ENCODE peak calls at places on chromosomes 4 and X, in eight cellular contexts. One of them, this sample, is unnamed. For H3K36me3, the result is how much of the 10 kb centered on the place peaks cover.

GRCh38 chr4:51942833-51943215 is 77.3 kb downstream of the LRRC66 start:
- DNase-seq in CD4-positive, alpha-beta memory T cell: no peak
- DNase-seq in left ventricle myocardium inferior: no peak
- DNase-seq in CD4-positive, CD25-positive, alpha-beta regulatory T cell: no peak
- DNase-seq in uterus: no peak
- DNase-seq in heart right ventricle: no peak
- DNase-seq in esophagus squamous epithelium: no peak
- DNase-seq in right lobe of liver: no peak
- DNase-seq in this sample: no peak

GRCh38 chr4:2714918-2715317 is 41.2 kb downstream of the TNIP2 start:
- DNase-seq in esophagus squamous epithelium: no peak
- DNase-seq in right lobe of liver: no peak
- DNase-seq in CD4-positive, alpha-beta memory T cell: no peak
- DNase-seq in left ventricle myocardium inferior: no peak
- DNase-seq in heart right ventricle: no peak
- DNase-seq in uterus: no peak
- DNase-seq in CD4-positive, CD25-positive, alpha-beta regulatory T cell: no peak
- DNase-seq in this sample: peak

GRCh38 chr4:88006956-88007303 is 505 bp upstream of the PKD2 start:
- DNase-seq in heart right ventricle: peak
- DNase-seq in CD4-positive, CD25-positive, alpha-beta regulatory T cell: no peak
- DNase-seq in right lobe of liver: no peak
- DNase-seq in CD4-positive, alpha-beta memory T cell: no peak
- DNase-seq in uterus: no peak
- DNase-seq in esophagus squamous epithelium: no peak
- DNase-seq in left ventricle myocardium inferior: no peak
- DNase-seq in this sample: no peak

GRCh38 chrX:153388722-153389459 is 12.3 kb downstream of the PNMA6E start:
- DNase-seq in left ventricle myocardium inferior: no peak
- DNase-seq in CD4-positive, CD25-positive, alpha-beta regulatory T cell: no peak
- DNase-seq in CD4-positive, alpha-beta memory T cell: no peak
- DNase-seq in uterus: no peak
- DNase-seq in esophagus squamous epithelium: no peak
- DNase-seq in right lobe of liver: no peak
- DNase-seq in heart right ventricle: no peak
- DNase-seq in this sample: no peak

GRCh38 chr4:2936773-2937145 is 26.4 kb downstream of the NOP14 start:
- DNase-seq in right lobe of liver: peak
- DNase-seq in CD4-positive, alpha-beta memory T cell: no peak
- DNase-seq in uterus: peak
- DNase-seq in esophagus squamous epithelium: no peak
- DNase-seq in heart right ventricle: no peak
- DNase-seq in left ventricle myocardium inferior: peak
- DNase-seq in CD4-positive, CD25-positive, alpha-beta regulatory T cell: no peak
- DNase-seq in this sample: no peak

GRCh38 chr4:26459054-26459755 is 31.1 kb downstream of the CCKAR start:
- DNase-seq in CD4-positive, CD25-positive, alpha-beta regulatory T cell: peak
- DNase-seq in uterus: no peak
- DNase-seq in CD4-positive, alpha-beta memory T cell: peak
- DNase-seq in esophagus squamous epithelium: no peak
- DNase-seq in right lobe of liver: no peak
- DNase-seq in heart right ventricle: no peak
- DNase-seq in left ventricle myocardium inferior: no peak
- DNase-seq in this sample: no peak

GRCh38 chr4:81675785-81676427 is 204.2 kb upstream of the RASGEF1B start:
- DNase-seq in right lobe of liver: no peak
- DNase-seq in CD4-positive, CD25-positive, alpha-beta regulatory T cell: no peak
- DNase-seq in CD4-positive, alpha-beta memory T cell: no peak
- DNase-seq in uterus: peak
- DNase-seq in esophagus squamous epithelium: no peak
- DNase-seq in left ventricle myocardium inferior: no peak
- DNase-seq in heart right ventricle: no peak
- DNase-seq in this sample: no peak

GRCh38 chr4:7715251-7716014 is 224.2 kb downstream of the AFAP1 start:
- DNase-seq in CD4-positive, alpha-beta memory T cell: no peak
- DNase-seq in right lobe of liver: no peak
- DNase-seq in CD4-positive, CD25-positive, alpha-beta regulatory T cell: no peak
- DNase-seq in uterus: no peak
- DNase-seq in esophagus squamous epithelium: no peak
- DNase-seq in heart right ventricle: no peak
- DNase-seq in left ventricle myocardium inferior: no peak
- DNase-seq in this sample: no peak

GRCh38 chr4:174444390-174444789 is 77.9 kb downstream of the HPGD start:
- DNase-seq in esophagus squamous epithelium: no peak
- DNase-seq in right lobe of liver: no peak
- DNase-seq in uterus: no peak
- DNase-seq in CD4-positive, alpha-beta memory T cell: no peak
- DNase-seq in left ventricle myocardium inferior: no peak
- DNase-seq in heart right ventricle: no peak
- DNase-seq in CD4-positive, CD25-positive, alpha-beta regulatory T cell: no peak
- DNase-seq in this sample: no peak

GRCh38 chr4:7691992-7692391 is 247.7 kb downstream of the AFAP1 start:
- DNase-seq in CD4-positive, alpha-beta memory T cell: no peak
- DNase-seq in uterus: no peak
- DNase-seq in left ventricle myocardium inferior: peak
- DNase-seq in esophagus squamous epithelium: no peak
- DNase-seq in right lobe of liver: peak
- DNase-seq in CD4-positive, CD25-positive, alpha-beta regulatory T cell: no peak
- DNase-seq in heart right ventricle: no peak
- DNase-seq in this sample: no peak

GRCh38 chr4:156347412-156348075 is 393.9 kb upstream of the CTSO start:
- DNase-seq in left ventricle myocardium inferior: no peak
- DNase-seq in right lobe of liver: no peak
- DNase-seq in CD4-positive, alpha-beta memory T cell: no peak
- DNase-seq in esophagus squamous epithelium: no peak
- DNase-seq in uterus: no peak
- DNase-seq in heart right ventricle: no peak
- DNase-seq in CD4-positive, CD25-positive, alpha-beta regulatory T cell: no peak
- DNase-seq in this sample: no peak

GRCh38 chr4:6953751-6954380 is 44.2 kb downstream of the TBC1D14 start:
- DNase-seq in left ventricle myocardium inferior: peak
- DNase-seq in right lobe of liver: peak
- DNase-seq in uterus: peak
- DNase-seq in heart right ventricle: peak
- DNase-seq in CD4-positive, alpha-beta memory T cell: no peak
- DNase-seq in CD4-positive, CD25-positive, alpha-beta regulatory T cell: no peak
- DNase-seq in esophagus squamous epithelium: no peak
- DNase-seq in this sample: peak

GRCh38 chr4:5412296-5412695 is 296.1 kb downstream of the EVC2 start:
- DNase-seq in uterus: no peak
- DNase-seq in CD4-positive, CD25-positive, alpha-beta regulatory T cell: no peak
- DNase-seq in CD4-positive, alpha-beta memory T cell: no peak
- DNase-seq in left ventricle myocardium inferior: no peak
- DNase-seq in esophagus squamous epithelium: no peak
- DNase-seq in heart right ventricle: no peak
- DNase-seq in right lobe of liver: no peak
- DNase-seq in this sample: no peak

GRCh38 chr4:3875466-3875865 is 109.3 kb downstream of the ADRA2C start:
- DNase-seq in left ventricle myocardium inferior: no peak
- DNase-seq in uterus: peak
- DNase-seq in heart right ventricle: no peak
- DNase-seq in CD4-positive, alpha-beta memory T cell: no peak
- DNase-seq in esophagus squamous epithelium: no peak
- DNase-seq in CD4-positive, CD25-positive, alpha-beta regulatory T cell: no peak
- DNase-seq in right lobe of liver: no peak
- DNase-seq in this sample: no peak

GRCh38 chr4:156298230-156298629 is 344.6 kb upstream of the CTSO start:
- DNase-seq in uterus: peak
- DNase-seq in right lobe of liver: no peak
- DNase-seq in left ventricle myocardium inferior: no peak
- DNase-seq in CD4-positive, CD25-positive, alpha-beta regulatory T cell: no peak
- DNase-seq in esophagus squamous epithelium: no peak
- DNase-seq in heart right ventricle: peak
- DNase-seq in CD4-positive, alpha-beta memory T cell: no peak
- DNase-seq in this sample: no peak

GRCh38 chrX:40201486-40201885 is 103.7 kb upstream of the BCOR start:
- DNase-seq in esophagus squamous epithelium: no peak
- DNase-seq in right lobe of liver: no peak
- DNase-seq in left ventricle myocardium inferior: no peak
- DNase-seq in CD4-positive, CD25-positive, alpha-beta regulatory T cell: peak
- DNase-seq in CD4-positive, alpha-beta memory T cell: peak
- DNase-seq in heart right ventricle: no peak
- DNase-seq in uterus: no peak
- DNase-seq in this sample: no peak

GRCh38 chrX:152904151-152905080 is 6.5 kb downstream of the ZNF185 start:
- DNase-seq in left ventricle myocardium inferior: no peak
- DNase-seq in heart right ventricle: peak
- DNase-seq in CD4-positive, CD25-positive, alpha-beta regulatory T cell: peak
- DNase-seq in right lobe of liver: peak
- DNase-seq in uterus: peak
- DNase-seq in esophagus squamous epithelium: no peak
- DNase-seq in CD4-positive, alpha-beta memory T cell: peak
- DNase-seq in this sample: peak

GRCh38 chrX:72236841-72237240 is 2.0 kb downstream of the ERCC6L start:
- DNase-seq in CD4-positive, CD25-positive, alpha-beta regulatory T cell: no peak
- DNase-seq in CD4-positive, alpha-beta memory T cell: no peak
- DNase-seq in esophagus squamous epithelium: no peak
- DNase-seq in left ventricle myocardium inferior: no peak
- DNase-seq in right lobe of liver: no peak
- DNase-seq in uterus: no peak
- DNase-seq in heart right ventricle: no peak
- DNase-seq in this sample: no peak

GRCh38 chrX:72243472-72243871 is 4.6 kb upstream of the ERCC6L start:
- DNase-seq in right lobe of liver: no peak
- DNase-seq in esophagus squamous epithelium: no peak
- DNase-seq in CD4-positive, alpha-beta memory T cell: no peak
- DNase-seq in left ventricle myocardium inferior: no peak
- DNase-seq in uterus: no peak
- DNase-seq in heart right ventricle: no peak
- DNase-seq in CD4-positive, CD25-positive, alpha-beta regulatory T cell: no peak
- DNase-seq in this sample: no peak

GRCh38 chrX:72238721-72239475 is at the start of gene ERCC6L:
- DNase-seq in left ventricle myocardium inferior: peak
- DNase-seq in CD4-positive, alpha-beta memory T cell: peak
- DNase-seq in right lobe of liver: peak
- DNase-seq in uterus: peak
- DNase-seq in esophagus squamous epithelium: peak
- DNase-seq in CD4-positive, CD25-positive, alpha-beta regulatory T cell: peak
- DNase-seq in heart right ventricle: peak
- DNase-seq in this sample: peak

GRCh38 chrX:72238183-72238582 is 644 bp downstream of the ERCC6L start:
- DNase-seq in uterus: no peak
- DNase-seq in esophagus squamous epithelium: no peak
- DNase-seq in CD4-positive, CD25-positive, alpha-beta regulatory T cell: no peak
- DNase-seq in CD4-positive, alpha-beta memory T cell: no peak
- DNase-seq in left ventricle myocardium inferior: no peak
- DNase-seq in heart right ventricle: no peak
- DNase-seq in right lobe of liver: no peak
- DNase-seq in this sample: no peak

GRCh38 chrX:72240976-72241375 is 2.1 kb upstream of the ERCC6L start:
- DNase-seq in uterus: no peak
- DNase-seq in CD4-positive, CD25-positive, alpha-beta regulatory T cell: no peak
- DNase-seq in esophagus squamous epithelium: no peak
- DNase-seq in left ventricle myocardium inferior: no peak
- DNase-seq in right lobe of liver: no peak
- DNase-seq in CD4-positive, alpha-beta memory T cell: no peak
- DNase-seq in heart right ventricle: no peak
- DNase-seq in this sample: no peak
- H3K36me3 ChIP-seq in uterus: under half
- H3K36me3 ChIP-seq in CD4-positive, CD25-positive, alpha-beta regulatory T cell: under half
- H3K36me3 ChIP-seq in esophagus squamous epithelium: under half
- H3K36me3 ChIP-seq in left ventricle myocardium inferior: under half
- H3K36me3 ChIP-seq in right lobe of liver: under half
- H3K36me3 ChIP-seq in CD4-positive, alpha-beta memory T cell: under half
- H3K36me3 ChIP-seq in heart right ventricle: under half
- H3K36me3 ChIP-seq in this sample: under half

DNA sequence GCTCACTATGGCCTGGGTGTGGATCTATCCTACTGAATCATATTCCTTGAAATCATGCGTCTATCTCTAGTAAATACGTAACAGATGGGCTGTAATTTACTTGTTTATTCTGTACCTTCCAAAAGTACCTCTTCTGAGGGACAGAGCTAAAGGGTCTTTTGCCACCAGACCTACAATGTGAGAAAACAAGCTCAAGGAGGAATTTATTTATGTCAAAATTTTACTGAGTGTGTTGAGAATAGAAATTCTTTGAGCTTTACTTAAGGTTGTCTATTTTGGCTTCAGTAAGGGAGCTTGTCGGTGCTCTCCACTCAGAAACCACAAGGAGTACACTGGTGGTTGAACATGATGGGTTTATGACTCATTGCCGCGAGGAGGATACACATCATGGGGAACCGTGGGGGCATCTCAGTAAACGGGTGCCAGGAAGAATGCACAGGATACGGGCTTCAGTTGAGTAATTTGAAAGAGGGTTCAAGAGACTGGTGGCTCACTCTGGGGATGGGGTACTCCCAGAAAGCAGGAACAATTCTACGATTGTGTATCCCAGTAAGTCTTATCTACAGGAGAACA is 3.0 kb downstream of the ANK2 start:
- DNase-seq in uterus: no peak
- DNase-seq in CD4-positive, alpha-beta memory T cell: no peak
- DNase-seq in esophagus squamous epithelium: no peak
- DNase-seq in CD4-positive, CD25-positive, alpha-beta regulatory T cell: no peak
- DNase-seq in right lobe of liver: no peak
- DNase-seq in left ventricle myocardium inferior: no peak
- DNase-seq in heart right ventricle: no peak
- DNase-seq in this sample: no peak
- H3K4me3 ChIP-seq in uterus: no peak
- H3K4me3 ChIP-seq in CD4-positive, alpha-beta memory T cell: no peak
- H3K4me3 ChIP-seq in esophagus squamous epithelium: no peak
- H3K4me3 ChIP-seq in CD4-positive, CD25-positive, alpha-beta regulatory T cell: no peak
- H3K4me3 ChIP-seq in right lobe of liver: no peak
- H3K4me3 ChIP-seq in left ventricle myocardium inferior: no peak
- H3K4me3 ChIP-seq in heart right ventricle: no peak
- H3K4me3 ChIP-seq in this sample: no peak

GRCh38 chr4:119233750-119234149 is 21.2 kb downstream of the USP53 start:
- DNase-seq in heart right ventricle: no peak
- DNase-seq in CD4-positive, CD25-positive, alpha-beta regulatory T cell: no peak
- DNase-seq in left ventricle myocardium inferior: no peak
- DNase-seq in right lobe of liver: no peak
- DNase-seq in uterus: no peak
- DNase-seq in CD4-positive, alpha-beta memory T cell: no peak
- DNase-seq in esophagus squamous epithelium: no peak
- DNase-seq in this sample: no peak
- H3K27ac ChIP-seq in heart right ventricle: no peak
- H3K27ac ChIP-seq in CD4-positive, CD25-positive, alpha-beta regulatory T cell: no peak
- H3K27ac ChIP-seq in left ventricle myocardium inferior: peak
- H3K27ac ChIP-seq in right lobe of liver: no peak
- H3K27ac ChIP-seq in uterus: peak
- H3K27ac ChIP-seq in CD4-positive, alpha-beta memory T cell: no peak
- H3K27ac ChIP-seq in esophagus squamous epithelium: peak
- H3K27ac ChIP-seq in this sample: peak

DNA sequence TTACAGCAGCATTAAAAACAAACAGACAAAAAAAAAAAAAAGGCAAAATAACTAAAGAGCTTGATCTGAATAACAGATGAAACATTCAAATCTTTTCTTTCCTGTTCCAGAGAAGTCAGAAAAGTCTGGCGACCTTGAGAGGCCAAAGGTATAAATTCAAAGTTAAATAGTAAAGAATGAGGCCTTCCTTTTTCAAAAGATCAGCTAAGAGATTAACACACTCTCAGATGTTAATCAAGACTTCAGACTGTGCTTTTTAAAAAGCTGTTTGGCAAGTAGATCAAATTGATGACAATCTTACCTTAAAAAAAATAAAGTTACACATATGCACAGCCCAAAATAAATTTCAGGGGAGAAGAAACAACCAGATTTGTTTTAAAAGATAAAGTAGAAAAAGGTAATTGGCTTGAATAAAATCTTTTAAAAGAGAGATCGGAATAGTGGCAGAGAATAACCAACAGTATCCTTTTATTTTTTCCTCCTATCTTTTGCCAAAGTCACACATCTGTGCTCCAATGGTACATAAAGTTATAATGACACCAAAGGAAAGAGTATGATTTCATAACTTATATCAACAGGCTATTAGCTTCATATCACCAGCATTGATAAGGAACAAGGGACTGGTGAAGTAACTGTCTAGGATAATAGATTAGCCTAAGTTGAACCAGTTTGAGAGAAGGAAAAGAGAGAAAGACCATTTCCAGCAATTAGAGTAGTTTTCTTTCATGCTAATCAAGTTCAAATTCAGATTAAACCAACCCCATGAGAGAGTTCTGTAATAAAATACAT is 70.4 kb downstream of the METTL14 start:
- DNase-seq in CD4-positive, CD25-positive, alpha-beta regulatory T cell: no peak
- DNase-seq in esophagus squamous epithelium: no peak
- DNase-seq in left ventricle myocardium inferior: no peak
- DNase-seq in CD4-positive, alpha-beta memory T cell: no peak
- DNase-seq in right lobe of liver: no peak
- DNase-seq in uterus: no peak
- DNase-seq in heart right ventricle: no peak
- DNase-seq in this sample: no peak
- H3K36me3 ChIP-seq in CD4-positive, CD25-positive, alpha-beta regulatory T cell: under half
- H3K36me3 ChIP-seq in esophagus squamous epithelium: under half
- H3K36me3 ChIP-seq in left ventricle myocardium inferior: under half
- H3K36me3 ChIP-seq in CD4-positive, alpha-beta memory T cell: under half
- H3K36me3 ChIP-seq in right lobe of liver: under half
- H3K36me3 ChIP-seq in uterus: under half
- H3K36me3 ChIP-seq in heart right ventricle: under half
- H3K36me3 ChIP-seq in this sample: under half

This sample was measured in aorta.